ENCODE peak calls at places on chromosomes 7 and 10, in ten cellular contexts. B, S, L, M, W, X, T, A, F and I are unnamed samples.

GRCh38 chr7:27249724-27250636 is 7.4 kb downstream of the EVX1 start:
- DNase-seq in M (no peak), X (no peak), W (no peak), A (no peak), S (no peak), T (no peak), B (no peak), F (no peak), L (no peak), I (no peak)

GRCh38 chr7:150367187-150367510 is 1.5 kb upstream of the REPIN1 start:
- DNase-seq in T (no peak), S (no peak), W (no peak), F (no peak), B (no peak), X (no peak), L (no peak), M (no peak), A (no peak), I (no peak)

GRCh38 chr10:60350400-60350799 is 39.3 kb downstream of the ANK3 start:
- DNase-seq in F (no peak), W (no peak), B (no peak), T (no peak), X (no peak), A (no peak), S (no peak), M (no peak), L (no peak), I (no peak)

GRCh38 chr10:131961777-131962450 is 19.8 kb downstream of the BNIP3 start:
- DNase-seq in M (no peak), S (no peak), B (no peak), A (peak), T (no peak), L (no peak), W (no peak), F (no peak), X (no peak), I (no peak)

GRCh38 chr7:115475774-115476407 is 554.0 kb downstream of the MDFIC start:
- DNase-seq in W (no peak), T (no peak), F (no peak), A (peak), X (no peak), M (no peak), B (no peak), L (peak), S (no peak), I (no peak)

GRCh38 chr10:103102195-103102594 is 90.9 kb downstream of the NT5C2 start:
- DNase-seq in M (no peak), F (no peak), A (no peak), X (no peak), B (no peak), W (no peak), T (no peak), L (no peak), S (no peak), I (no peak)

GRCh38 chr10:7529638-7530037 is 118.8 kb upstream of the SFMBT2 start:
- DNase-seq in F (no peak), L (no peak), S (no peak), X (no peak), W (no peak), A (peak), M (no peak), B (peak), T (no peak), I (no peak)

GRCh38 chr10:102773986-102774385 is 30.2 kb downstream of the WBP1L start:
- DNase-seq in L (no peak), T (no peak), W (no peak), B (peak), A (peak), F (no peak), M (no peak), X (no peak), S (peak), I (no peak)

GRCh38 chr10:71494980-71495381 is 98.3 kb downstream of the CDH23 start:
- DNase-seq in T (no peak), B (no peak), F (no peak), M (no peak), S (no peak), L (no peak), X (no peak), A (no peak), W (no peak), I (no peak)

GRCh38 chr10:47438857-47439474 is 44.9 kb downstream of the ANXA8 start:
- DNase-seq in B (peak), T (no peak), W (no peak), M (no peak), L (peak), S (no peak), A (peak), X (peak), F (no peak), I (peak)

GRCh38 chr10:122381680-122382079 is 7.2 kb downstream of the PLEKHA1 start:
- DNase-seq in F (no peak), A (no peak), X (no peak), T (no peak), B (no peak), S (no peak), M (no peak), L (no peak), W (no peak), I (no peak)